ENCODE peak calls at places on chromosomes 4 and X, in six cellular contexts. One of them, this sample, is unnamed.
A peak's percentile ranks its signal among the peaks of the same experiment; 100 is the strongest.

GRCh38 chrX:109619816-109620215 is 5.2 kb downstream of the KCNE5 start:
- DNase-seq in upper lobe of right lung: no peak
- DNase-seq in CD4-positive, CD25-positive, alpha-beta regulatory T cell: no peak
- DNase-seq in Ammon's horn: no peak
- DNase-seq in psoas muscle: no peak
- DNase-seq in GF-D8: peak; percentile 81
- DNase-seq in this sample: no peak

GRCh38 chrX:56318076-56318475 is 85.9 kb downstream of the KLF8 start:
- DNase-seq in upper lobe of right lung: no peak
- DNase-seq in CD4-positive, CD25-positive, alpha-beta regulatory T cell: no peak
- DNase-seq in Ammon's horn: no peak
- DNase-seq in psoas muscle: no peak
- DNase-seq in GF-D8: no peak
- DNase-seq in this sample: no peak

GRCh38 chr4:16104520-16104919 is 20.7 kb upstream of the PROM1 start:
- DNase-seq in upper lobe of right lung: no peak
- DNase-seq in CD4-positive, CD25-positive, alpha-beta regulatory T cell: no peak
- DNase-seq in Ammon's horn: no peak
- DNase-seq in psoas muscle: no peak
- DNase-seq in GF-D8: no peak
- DNase-seq in this sample: no peak

GRCh38 chr4:183260491-183261151 is 59.5 kb downstream of the CLDN22 start:
- DNase-seq in upper lobe of right lung: no peak
- DNase-seq in CD4-positive, CD25-positive, alpha-beta regulatory T cell: no peak
- DNase-seq in Ammon's horn: no peak
- DNase-seq in psoas muscle: no peak
- DNase-seq in GF-D8: no peak
- DNase-seq in this sample: no peak

GRCh38 chr4:106898621-106899230 is 137.4 kb downstream of the DKK2 start:
- DNase-seq in upper lobe of right lung: no peak
- DNase-seq in CD4-positive, CD25-positive, alpha-beta regulatory T cell: no peak
- DNase-seq in Ammon's horn: peak; percentile 38
- DNase-seq in psoas muscle: no peak
- DNase-seq in GF-D8: no peak
- DNase-seq in this sample: peak; percentile 29

GRCh38 chrX:64152857-64153256 is 52.7 kb downstream of the AMER1 start:
- DNase-seq in upper lobe of right lung: no peak
- DNase-seq in CD4-positive, CD25-positive, alpha-beta regulatory T cell: no peak
- DNase-seq in Ammon's horn: no peak
- DNase-seq in psoas muscle: no peak
- DNase-seq in GF-D8: no peak
- DNase-seq in this sample: no peak

GRCh38 chr4:94574616-94575015 is 122.9 kb downstream of the PDLIM5 start:
- DNase-seq in upper lobe of right lung: no peak
- DNase-seq in CD4-positive, CD25-positive, alpha-beta regulatory T cell: no peak
- DNase-seq in Ammon's horn: no peak
- DNase-seq in psoas muscle: no peak
- DNase-seq in GF-D8: no peak
- DNase-seq in this sample: no peak

GRCh38 chr4:38601244-38601915 is 62.6 kb upstream of the KLF3 start:
- DNase-seq in upper lobe of right lung: no peak
- DNase-seq in CD4-positive, CD25-positive, alpha-beta regulatory T cell: no peak
- DNase-seq in Ammon's horn: peak; percentile 48
- DNase-seq in psoas muscle: no peak
- DNase-seq in GF-D8: no peak
- DNase-seq in this sample: no peak

GRCh38 chr4:163697121-163697520 is 202.6 kb downstream of the TMA16 start:
- DNase-seq in upper lobe of right lung: no peak
- DNase-seq in CD4-positive, CD25-positive, alpha-beta regulatory T cell: no peak
- DNase-seq in Ammon's horn: no peak
- DNase-seq in psoas muscle: no peak
- DNase-seq in GF-D8: no peak
- DNase-seq in this sample: no peak